ENCODE peak calls at places on chromosomes 7 and 10, in ten cellular contexts. One of them, this sample, is unnamed.

GRCh38 chr7:155941688-155942087 is 129.4 kb upstream of the SHH start:
- DNase-seq in cardiac muscle cell: no peak
- DNase-seq in neural progenitor cell: no peak
- DNase-seq in OCI-LY7: no peak
- DNase-seq in cardiac fibroblast: no peak
- DNase-seq in GM12864: no peak
- DNase-seq in fibroblast of lung: peak; percentile 19
- DNase-seq in A549: no peak
- DNase-seq in BJ: no peak
- DNase-seq in heart left ventricle: no peak
- DNase-seq in this sample: no peak

GRCh38 chr10:19932806-19933371 is 116.7 kb downstream of the PLXDC2 start:
- DNase-seq in cardiac muscle cell: no peak
- DNase-seq in GM12864: no peak
- DNase-seq in OCI-LY7: no peak
- DNase-seq in neural progenitor cell: no peak
- DNase-seq in heart left ventricle: no peak
- DNase-seq in BJ: no peak
- DNase-seq in fibroblast of lung: no peak
- DNase-seq in cardiac fibroblast: no peak
- DNase-seq in A549: no peak
- DNase-seq in this sample: no peak

GRCh38 chr10:47040681-47041080 is 129.5 kb downstream of the PTPN20 start:
- DNase-seq in neural progenitor cell: no peak
- DNase-seq in A549: no peak
- DNase-seq in heart left ventricle: peak; percentile 7
- DNase-seq in OCI-LY7: no peak
- DNase-seq in cardiac muscle cell: no peak
- DNase-seq in BJ: no peak
- DNase-seq in GM12864: no peak
- DNase-seq in fibroblast of lung: no peak
- DNase-seq in cardiac fibroblast: no peak
- DNase-seq in this sample: no peak

GRCh38 chr7:142880886-142881505 is 4.5 kb downstream of the TRPV6 start:
- DNase-seq in cardiac muscle cell: peak; percentile 44
- DNase-seq in A549: peak; percentile 29
- DNase-seq in heart left ventricle: no peak
- DNase-seq in neural progenitor cell: peak; percentile 61
- DNase-seq in BJ: no peak
- DNase-seq in GM12864: no peak
- DNase-seq in cardiac fibroblast: peak; percentile 29
- DNase-seq in fibroblast of lung: peak; percentile 14
- DNase-seq in OCI-LY7: peak; percentile 53
- DNase-seq in this sample: no peak

GRCh38 chr7:94354950-94355349 is 39.7 kb upstream of the COL1A2 start:
- DNase-seq in OCI-LY7: no peak
- DNase-seq in cardiac fibroblast: no peak
- DNase-seq in heart left ventricle: no peak
- DNase-seq in BJ: no peak
- DNase-seq in cardiac muscle cell: no peak
- DNase-seq in neural progenitor cell: no peak
- DNase-seq in GM12864: no peak
- DNase-seq in A549: no peak
- DNase-seq in fibroblast of lung: no peak
- DNase-seq in this sample: no peak

GRCh38 chr7:138662066-138663061 is 38.8 kb downstream of the SVOPL start:
- DNase-seq in neural progenitor cell: no peak
- DNase-seq in OCI-LY7: no peak
- DNase-seq in cardiac muscle cell: no peak
- DNase-seq in BJ: no peak
- DNase-seq in GM12864: no peak
- DNase-seq in fibroblast of lung: no peak
- DNase-seq in heart left ventricle: no peak
- DNase-seq in cardiac fibroblast: no peak
- DNase-seq in A549: no peak
- DNase-seq in this sample: no peak

GRCh38 chr7:115649429-115649828 is 381.1 kb downstream of the TFEC start:
- DNase-seq in neural progenitor cell: no peak
- DNase-seq in cardiac muscle cell: no peak
- DNase-seq in cardiac fibroblast: no peak
- DNase-seq in GM12864: no peak
- DNase-seq in fibroblast of lung: no peak
- DNase-seq in OCI-LY7: no peak
- DNase-seq in A549: no peak
- DNase-seq in BJ: no peak
- DNase-seq in heart left ventricle: no peak
- DNase-seq in this sample: no peak

GRCh38 chr7:12715372-12716133 is 28.1 kb downstream of the ARL4A start:
- DNase-seq in A549: peak; percentile 98
- DNase-seq in BJ: peak; percentile 63
- DNase-seq in cardiac muscle cell: peak; percentile 98
- DNase-seq in cardiac fibroblast: peak; percentile 98
- DNase-seq in GM12864: no peak
- DNase-seq in heart left ventricle: peak; percentile 85
- DNase-seq in OCI-LY7: no peak
- DNase-seq in neural progenitor cell: peak; percentile 94
- DNase-seq in fibroblast of lung: peak; percentile 99
- DNase-seq in this sample: peak; percentile 86

GRCh38 chr7:4683043-4683883 is 1.2 kb downstream of the FOXK1 start:
- DNase-seq in OCI-LY7: no peak
- DNase-seq in fibroblast of lung: peak; percentile 25
- DNase-seq in neural progenitor cell: no peak
- DNase-seq in cardiac muscle cell: no peak
- DNase-seq in GM12864: no peak
- DNase-seq in A549: no peak
- DNase-seq in heart left ventricle: no peak
- DNase-seq in cardiac fibroblast: peak; percentile 26
- DNase-seq in BJ: no peak
- DNase-seq in this sample: no peak

GRCh38 chr7:29972315-29972669 is 17.3 kb downstream of the SCRN1 start:
- DNase-seq in GM12864: no peak
- DNase-seq in fibroblast of lung: no peak
- DNase-seq in BJ: no peak
- DNase-seq in OCI-LY7: no peak
- DNase-seq in cardiac muscle cell: peak; percentile 6
- DNase-seq in heart left ventricle: no peak
- DNase-seq in A549: no peak
- DNase-seq in neural progenitor cell: no peak
- DNase-seq in cardiac fibroblast: no peak
- DNase-seq in this sample: no peak

GRCh38 chr10:121302541-121303180 is 295.6 kb downstream of the FGFR2 start:
- DNase-seq in neural progenitor cell: no peak
- DNase-seq in fibroblast of lung: no peak
- DNase-seq in OCI-LY7: no peak
- DNase-seq in cardiac fibroblast: no peak
- DNase-seq in A549: no peak
- DNase-seq in cardiac muscle cell: no peak
- DNase-seq in heart left ventricle: no peak
- DNase-seq in BJ: no peak
- DNase-seq in GM12864: no peak
- DNase-seq in this sample: no peak

GRCh38 chr10:16916496-16916895 is 99.3 kb upstream of the RSU1 start:
- DNase-seq in fibroblast of lung: no peak
- DNase-seq in A549: no peak
- DNase-seq in cardiac fibroblast: no peak
- DNase-seq in heart left ventricle: no peak
- DNase-seq in GM12864: no peak
- DNase-seq in neural progenitor cell: no peak
- DNase-seq in BJ: no peak
- DNase-seq in OCI-LY7: no peak
- DNase-seq in cardiac muscle cell: no peak
- DNase-seq in this sample: no peak
- TF ChIP-seq CTCF in fibroblast of lung: peak; percentile 14
- TF ChIP-seq CTCF in A549: no peak
- TF ChIP-seq CTCF in cardiac fibroblast: no peak
- TF ChIP-seq CTCF in heart left ventricle: no peak
- TF ChIP-seq CTCF in GM12864: no peak
- TF ChIP-seq CTCF in neural progenitor cell: peak; percentile 18
- TF ChIP-seq CTCF in BJ: no peak
- TF ChIP-seq CTCF in OCI-LY7: no peak
- TF ChIP-seq CTCF in cardiac muscle cell: no peak
- TF ChIP-seq CTCF in this sample: no peak

DNA sequence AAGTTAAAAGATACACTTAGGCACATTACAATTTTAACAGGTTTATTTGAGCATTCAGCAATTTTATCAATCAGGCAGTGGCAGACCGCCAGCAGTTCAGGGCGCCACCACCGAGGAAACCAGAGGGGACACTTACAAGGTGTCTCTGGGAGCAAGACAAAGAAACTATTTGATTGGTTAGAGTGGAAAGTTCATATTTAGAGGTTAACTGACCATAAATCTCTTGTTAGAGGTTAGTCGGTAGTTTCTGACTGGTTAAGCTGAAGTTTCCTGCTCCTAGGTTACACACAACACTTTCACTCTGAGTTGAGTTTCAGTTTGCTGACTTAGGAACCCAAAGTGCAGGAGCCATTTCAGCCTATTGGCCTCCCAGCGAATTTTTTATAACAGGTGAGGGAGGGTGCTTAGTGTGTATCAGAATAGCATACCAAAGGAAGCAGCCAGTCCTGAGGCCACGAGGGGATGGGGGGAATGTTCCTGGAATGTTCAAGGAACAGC is 10.8 kb upstream of the PVRIG start:
- DNase-seq in BJ: no peak
- DNase-seq in GM12864: peak; percentile 88
- DNase-seq in cardiac muscle cell: no peak
- DNase-seq in cardiac fibroblast: no peak
- DNase-seq in OCI-LY7: no peak
- DNase-seq in A549: no peak
- DNase-seq in heart left ventricle: no peak
- DNase-seq in neural progenitor cell: no peak
- DNase-seq in fibroblast of lung: no peak
- DNase-seq in this sample: no peak
- H3K4me3 ChIP-seq in BJ: no peak overlapping the region
- H3K4me3 ChIP-seq in GM12864: peak overlapping the region; percentile 4
- H3K4me3 ChIP-seq in cardiac muscle cell: no peak overlapping the region
- H3K4me3 ChIP-seq in cardiac fibroblast: no peak overlapping the region
- H3K4me3 ChIP-seq in OCI-LY7: no peak overlapping the region
- H3K4me3 ChIP-seq in A549: no peak overlapping the region
- H3K4me3 ChIP-seq in heart left ventricle: no peak overlapping the region
- H3K4me3 ChIP-seq in neural progenitor cell: no peak overlapping the region
- H3K4me3 ChIP-seq in fibroblast of lung: no peak overlapping the region
- H3K4me3 ChIP-seq in this sample: no peak overlapping the region

GRCh38 chr7:132065973-132066611 is 509.7 kb upstream of the PODXL start:
- DNase-seq in cardiac fibroblast: peak; percentile 10
- DNase-seq in A549: no peak
- DNase-seq in fibroblast of lung: no peak
- DNase-seq in GM12864: no peak
- DNase-seq in cardiac muscle cell: no peak
- DNase-seq in neural progenitor cell: peak; percentile 9
- DNase-seq in OCI-LY7: no peak
- DNase-seq in BJ: no peak
- DNase-seq in heart left ventricle: no peak
- DNase-seq in this sample: no peak
- TF ChIP-seq CTCF in cardiac fibroblast: no peak
- TF ChIP-seq CTCF in A549: no peak
- TF ChIP-seq CTCF in fibroblast of lung: no peak
- TF ChIP-seq CTCF in GM12864: no peak
- TF ChIP-seq CTCF in cardiac muscle cell: no peak
- TF ChIP-seq CTCF in neural progenitor cell: no peak
- TF ChIP-seq CTCF in OCI-LY7: no peak
- TF ChIP-seq CTCF in BJ: no peak
- TF ChIP-seq CTCF in heart left ventricle: no peak
- TF ChIP-seq CTCF in this sample: no peak

GRCh38 chr10:93993414-93993781 is 333 bp upstream of the PLCE1 start:
- DNase-seq in GM12864: no peak
- DNase-seq in heart left ventricle: no peak
- DNase-seq in A549: no peak
- DNase-seq in BJ: no peak
- DNase-seq in cardiac fibroblast: no peak
- DNase-seq in neural progenitor cell: no peak
- DNase-seq in OCI-LY7: no peak
- DNase-seq in fibroblast of lung: no peak
- DNase-seq in cardiac muscle cell: no peak
- DNase-seq in this sample: no peak

GRCh38 chr10:93991101-93991500 is 2.6 kb upstream of the PLCE1 start:
- DNase-seq in cardiac fibroblast: peak; percentile 21
- DNase-seq in cardiac muscle cell: peak; percentile 43
- DNase-seq in BJ: no peak
- DNase-seq in A549: no peak
- DNase-seq in neural progenitor cell: no peak
- DNase-seq in GM12864: no peak
- DNase-seq in fibroblast of lung: peak; percentile 12
- DNase-seq in heart left ventricle: no peak
- DNase-seq in OCI-LY7: no peak
- DNase-seq in this sample: no peak

GRCh38 chr10:93992400-93993030 is 1.2 kb upstream of the PLCE1 start:
- DNase-seq in A549: peak; percentile 55
- DNase-seq in cardiac muscle cell: peak; percentile 45
- DNase-seq in heart left ventricle: no peak
- DNase-seq in fibroblast of lung: peak; percentile 13
- DNase-seq in cardiac fibroblast: peak; percentile 40
- DNase-seq in BJ: no peak
- DNase-seq in neural progenitor cell: peak; percentile 37
- DNase-seq in GM12864: no peak
- DNase-seq in OCI-LY7: no peak
- DNase-seq in this sample: no peak

GRCh38 chr10:93993782-93994668 is at the start of gene PLCE1:
- DNase-seq in BJ: no peak
- DNase-seq in heart left ventricle: peak; percentile 69
- DNase-seq in OCI-LY7: no peak
- DNase-seq in neural progenitor cell: peak; percentile 80
- DNase-seq in GM12864: no peak
- DNase-seq in cardiac muscle cell: peak; percentile 54
- DNase-seq in A549: peak; percentile 46
- DNase-seq in fibroblast of lung: peak; percentile 15
- DNase-seq in cardiac fibroblast: peak; percentile 62
- DNase-seq in this sample: no peak

DNA sequence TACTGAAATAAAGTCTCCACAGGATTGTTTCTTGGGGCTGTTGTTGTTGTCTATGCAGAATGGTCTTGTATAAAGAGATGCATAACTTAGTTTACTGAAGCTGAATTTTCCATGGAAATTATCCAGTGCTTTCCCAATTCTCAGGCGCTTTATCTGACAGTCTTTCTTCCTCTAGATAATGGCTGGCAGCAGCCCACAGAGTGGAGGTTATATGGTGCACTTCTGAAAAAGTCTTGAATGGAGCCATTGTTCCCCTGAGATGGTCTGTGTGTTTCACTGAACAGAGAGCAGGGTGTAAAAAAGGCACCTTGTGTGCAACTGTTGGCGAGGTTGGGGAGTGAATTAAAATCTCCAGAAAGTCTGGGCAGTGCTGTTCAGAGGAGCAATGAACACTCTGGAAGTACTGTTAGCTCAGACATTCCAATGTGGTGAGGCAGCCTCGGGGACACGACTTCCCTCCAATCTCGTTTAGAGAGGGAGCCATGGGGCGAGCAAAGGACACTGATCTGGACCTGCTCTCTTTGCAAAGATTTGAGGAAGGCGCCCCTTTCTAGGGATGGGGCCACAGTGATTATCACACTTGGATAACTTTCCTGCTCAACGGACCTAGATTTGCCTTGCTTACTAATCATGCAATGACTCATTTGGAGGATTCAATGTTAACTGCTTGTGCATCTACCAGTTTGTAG is 2.0 kb upstream of the PLCE1 start:
- DNase-seq in cardiac muscle cell: peak; percentile 93
- DNase-seq in heart left ventricle: peak; percentile 76
- DNase-seq in OCI-LY7: no peak
- DNase-seq in neural progenitor cell: peak; percentile 51
- DNase-seq in cardiac fibroblast: peak; percentile 87
- DNase-seq in BJ: no peak
- DNase-seq in fibroblast of lung: peak; percentile 68
- DNase-seq in A549: peak; percentile 78
- DNase-seq in GM12864: no peak
- DNase-seq in this sample: peak; percentile 67
- H3K4me3 ChIP-seq in cardiac muscle cell: no peak overlapping the region
- H3K4me3 ChIP-seq in heart left ventricle: no peak overlapping the region
- H3K4me3 ChIP-seq in OCI-LY7: no peak overlapping the region
- H3K4me3 ChIP-seq in neural progenitor cell: no peak overlapping the region
- H3K4me3 ChIP-seq in cardiac fibroblast: no peak overlapping the region
- H3K4me3 ChIP-seq in BJ: no peak overlapping the region
- H3K4me3 ChIP-seq in fibroblast of lung: no peak overlapping the region
- H3K4me3 ChIP-seq in A549: peak overlapping the region; percentile 12
- H3K4me3 ChIP-seq in GM12864: no peak overlapping the region
- H3K4me3 ChIP-seq in this sample: no peak overlapping the region

This sample was measured in retinal pigment epithelial cell.